ENCODE peak calls at places on chromosomes 4 and X, in five cellular contexts. D, J, G, Z and H are unnamed samples.
A peak's percentile ranks its signal among the peaks of the same experiment; 100 is the strongest.

GRCh38 chr4:3715251-3716033 is 50.7 kb upstream of the ADRA2C start:
- DNase-seq in D (no peak), J (no peak), Z (no peak), G (no peak), H (no peak)

GRCh38 chr4:124155239-124155638 is 557.3 kb downstream of the ANKRD50 start:
- DNase-seq in D (no peak), Z (no peak), J (no peak), G (no peak), H (no peak)

GRCh38 chr4:112007361-112007760 is 137.9 kb upstream of the FAM241A start:
- DNase-seq in G (no peak), Z (no peak), D (no peak), J (no peak), H (no peak)

GRCh38 chr4:141761926-141762325 is 125.5 kb downstream of the IL15 start:
- DNase-seq in G (no peak), J (no peak), Z (no peak), D (no peak), H (no peak)

GRCh38 chrX:153848325-153848724 is 18.0 kb upstream of the PDZD4 start:
- DNase-seq in D (no peak), G (no peak), J (no peak), Z (no peak), H (no peak)

GRCh38 chr4:148376151-148376550 is 66.1 kb downstream of the NR3C2 start:
- DNase-seq in J (peak; percentile 19), G (peak; percentile 51), Z (peak; percentile 73), D (peak; percentile 46), H (peak; percentile 16)

GRCh38 chr4:40289366-40290188 is 45.6 kb upstream of the CHRNA9 start:
- DNase-seq in G (peak; percentile 34), Z (no peak), J (no peak), D (peak; percentile 67), H (peak; percentile 42)

GRCh38 chr4:165512464-165512863 is 133.7 kb downstream of the CPE start:
- DNase-seq in Z (no peak), G (no peak), D (no peak), J (no peak), H (no peak)

GRCh38 chr4:72977936-72978485 is 91.5 kb downstream of the COX18 start:
- DNase-seq in Z (no peak), D (peak; percentile 47), G (no peak), J (no peak), H (no peak)

GRCh38 chr4:170025523-170026252 is 507 bp downstream of the MFAP3L start:
- DNase-seq in Z (peak; percentile 33), G (no peak), D (no peak), J (no peak), H (no peak)

GRCh38 chr4:176274441-176274840 is 5.4 kb upstream of the ASB5 start:
- DNase-seq in J (no peak), Z (no peak), G (no peak), D (peak; percentile 84), H (peak; percentile 76)